ENCODE peak calls at places on chromosomes 2 and 18, in nine cellular contexts. D, C, Y, Q, V, L, G, W and I are unnamed samples.

GRCh38 chr2:144848404-144848803 is 328.5 kb upstream of the ZEB2 start:
- DNase-seq in D (no peak), C (no peak), Y (no peak), Q (no peak), V (no peak), L (no peak), G (no peak), W (no peak), I (no peak)

GRCh38 chr2:128623776-128624424 is 305.2 kb upstream of the HS6ST1 start:
- DNase-seq in D (no peak), C (peak; percentile 42), Y (no peak), Q (no peak), V (peak; percentile 95), L (peak; percentile 34), G (no peak), W (no peak), I (no peak)

GRCh38 chr2:129801575-129801974 is 177.9 kb upstream of the RAB6C start:
- DNase-seq in D (no peak), C (no peak), Y (no peak), Q (no peak), V (peak; percentile 41), L (no peak), G (no peak), W (no peak), I (no peak)

GRCh38 chr18:65610939-65611338 is 139.9 kb upstream of the CDH7 start:
- DNase-seq in D (no peak), C (no peak), Y (no peak), Q (no peak), V (no peak), L (no peak), G (no peak), W (no peak), I (no peak)

GRCh38 chr2:67982956-67983355 is 79.8 kb downstream of the C1D start:
- DNase-seq in D (no peak), C (no peak), Y (no peak), Q (no peak), V (peak; percentile 14), L (no peak), G (no peak), W (no peak), I (no peak)

GRCh38 chr2:48312126-48312525 is 217.8 kb upstream of the STON1 start:
- DNase-seq in D (no peak), C (no peak), Y (no peak), Q (no peak), V (no peak), L (no peak), G (no peak), W (no peak), I (no peak)

GRCh38 chr2:75892490-75892889 is 181.8 kb upstream of the GCFC2 start:
- DNase-seq in D (no peak), C (no peak), Y (no peak), Q (no peak), V (no peak), L (no peak), G (no peak), W (no peak), I (no peak)

GRCh38 chr2:62991605-62992004 is 59.0 kb upstream of the OTX1 start:
- DNase-seq in D (no peak), C (no peak), Y (no peak), Q (no peak), V (no peak), L (no peak), G (no peak), W (no peak), I (no peak)

GRCh38 chr2:118052474-118052873 is 35.8 kb upstream of the INSIG2 start:
- DNase-seq in D (no peak), C (no peak), Y (no peak), Q (no peak), V (no peak), L (no peak), G (no peak), W (no peak), I (no peak)

GRCh38 chr2:67516899-67517530 is 119.9 kb downstream of the ETAA1 start:
- DNase-seq in D (peak; percentile 22), C (peak; percentile 22), Y (no peak), Q (no peak), V (peak; percentile 98), L (no peak), G (no peak), W (no peak), I (no peak)

GRCh38 chr2:226839960-226840359 is 4.1 kb downstream of the RHBDD1 start:
- DNase-seq in D (no peak), C (no peak), Y (no peak), Q (no peak), V (no peak), L (no peak), G (no peak), W (no peak), I (no peak)

GRCh38 chr2:38064805-38065501 is 11.0 kb downstream of the CYP1B1 start:
- DNase-seq in D (no peak), C (no peak), Y (no peak), Q (no peak), V (no peak), L (no peak), G (no peak), W (no peak), I (no peak)

GRCh38 chr18:67265464-67266245 is 250.9 kb downstream of the DSEL start:
- DNase-seq in D (no peak), C (no peak), Y (no peak), Q (no peak), V (peak; percentile 79), L (no peak), G (no peak), W (no peak), I (no peak)

GRCh38 chr2:65375723-65376122 is 56.7 kb downstream of the SPRED2 start:
- DNase-seq in D (no peak), C (no peak), Y (no peak), Q (no peak), V (no peak), L (no peak), G (no peak), W (no peak), I (no peak)

GRCh38 chr18:7021994-7022840 is 95.4 kb downstream of the LAMA1 start:
- DNase-seq in D (no peak), C (peak; percentile 83), Y (no peak), Q (no peak), V (peak; percentile 43), L (no peak), G (no peak), W (no peak), I (no peak)

GRCh38 chr18:77000527-77000926 is 132.1 kb downstream of the MBP start:
- DNase-seq in D (peak; percentile 61), C (peak; percentile 30), Y (peak; percentile 64), Q (no peak), V (peak; percentile 32), L (no peak), G (peak; percentile 34), W (peak; percentile 32), I (peak; percentile 94)
- H3K4me3 ChIP-seq in D (no peak overlapping the region), C (no peak overlapping the region), Y (peak overlapping the region; percentile 10), Q (no peak overlapping the region), V (no peak overlapping the region), L (no peak overlapping the region), G (no peak overlapping the region), W (peak overlapping the region; percentile 40), I (no peak overlapping the region)

GRCh38 chr2:35986871-35987270 is 368.7 kb upstream of the CRIM1 start:
- DNase-seq in D (no peak), C (no peak), Y (no peak), Q (no peak), V (no peak), L (no peak), G (no peak), W (no peak), I (no peak)
- TF ChIP-seq CTCF in D (no peak), C (no peak), Y (no peak), Q (no peak), V (no peak), L (no peak), G (no peak), W (no peak), I (no peak)

GRCh38 chr2:28392297-28393114 is at the start of gene FOSL2:
- DNase-seq in D (peak; percentile 96), C (peak; percentile 98), Y (peak; percentile 98), Q (peak; percentile 98), V (peak; percentile 100), L (peak; percentile 87), G (peak; percentile 98), W (peak; percentile 98), I (peak; percentile 99)

GRCh38 chr2:28390857-28391563 is 1.6 kb upstream of the FOSL2 start:
- DNase-seq in D (peak; percentile 81), C (peak; percentile 80), Y (peak; percentile 89), Q (peak; percentile 90), V (no peak), L (no peak), G (peak; percentile 88), W (peak; percentile 65), I (peak; percentile 87)

GRCh38 chr2:28389399-28390240 is 3.0 kb upstream of the FOSL2 start:
- DNase-seq in D (no peak), C (no peak), Y (no peak), Q (no peak), V (no peak), L (no peak), G (no peak), W (no peak), I (no peak)

GRCh38 chr2:28391564-28392296 is 928 bp upstream of the FOSL2 start:
- DNase-seq in D (peak; percentile 91), C (peak; percentile 95), Y (peak; percentile 96), Q (peak; percentile 96), V (peak; percentile 79), L (no peak), G (peak; percentile 91), W (peak; percentile 94), I (peak; percentile 97)

DNA sequence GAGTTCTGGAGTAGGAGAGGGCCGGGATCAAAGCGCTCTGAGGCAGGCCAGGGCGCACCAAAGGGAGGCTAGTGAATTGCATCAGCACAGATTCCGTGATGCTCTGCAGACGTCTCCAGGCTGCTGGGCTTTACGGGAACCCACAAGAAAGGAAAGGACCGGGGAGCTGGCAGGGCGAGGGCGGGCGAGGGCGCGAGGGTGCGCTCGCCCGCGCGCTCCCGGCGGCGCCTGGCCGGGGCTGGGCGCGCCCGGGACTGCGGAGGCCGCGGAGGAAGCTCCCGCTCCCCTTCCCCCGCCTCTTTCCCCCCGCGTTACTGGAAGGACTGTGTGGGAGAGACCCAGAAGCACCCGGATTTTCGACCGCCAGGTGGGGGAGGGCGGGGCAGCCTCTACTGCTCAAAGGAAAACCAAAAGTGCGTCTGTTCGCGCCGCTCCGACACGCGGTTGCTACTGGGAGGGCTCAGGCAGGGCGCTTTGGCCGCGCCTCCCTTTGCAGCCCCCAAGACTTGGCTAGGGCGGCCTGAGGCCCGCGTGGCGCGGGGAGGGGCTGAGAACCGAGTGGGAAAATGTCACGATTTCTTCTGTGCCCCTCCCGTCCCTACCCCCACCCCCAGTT is 2.3 kb upstream of the FOSL2 start:
- DNase-seq in D (peak; percentile 93), C (peak; percentile 93), Y (peak; percentile 92), Q (peak; percentile 72), V (peak; percentile 91), L (no peak), G (peak; percentile 95), W (peak; percentile 92), I (peak; percentile 97)
- TF ChIP-seq POLR2A in D (peak; percentile 79), C (no peak), Y (peak; percentile 39), Q (peak; percentile 90), V (peak; percentile 74), L (peak; percentile 62), G (peak; percentile 44), W (no peak), I (no peak)

DNA sequence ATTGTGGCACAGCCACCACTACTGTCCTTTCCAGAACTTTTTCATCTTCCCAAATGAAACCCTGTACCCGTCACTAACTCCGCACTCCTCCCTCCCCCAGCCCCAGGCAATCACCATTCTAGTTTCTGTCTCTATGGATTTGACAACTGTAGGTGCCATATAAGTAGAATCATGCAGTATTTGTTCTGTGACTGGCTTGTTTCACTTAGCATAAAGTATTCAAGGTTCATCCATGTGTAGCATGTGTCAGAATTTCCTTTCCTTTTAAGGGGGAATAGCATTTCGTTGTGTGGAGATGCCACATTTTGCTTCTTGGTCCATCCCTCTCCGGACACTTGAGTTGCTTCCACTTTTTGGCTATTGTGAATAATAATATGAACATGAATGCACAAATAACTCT is 842 bp upstream of the CKAP2L start:
- DNase-seq in D (no peak), C (no peak), Y (no peak), Q (no peak), V (no peak), L (no peak), G (no peak), W (no peak), I (no peak)
- H3K4me3 ChIP-seq in D (peak overlapping the region; percentile 55), C (peak overlapping the region; percentile 47), Y (peak overlapping the region; percentile 60), Q (peak overlapping the region; percentile 81), V (peak overlapping the region; percentile 79), L (peak overlapping the region; percentile 71), G (peak overlapping the region; percentile 64), W (peak overlapping the region; percentile 80), I (peak overlapping the region; percentile 73)